ENCODE peak calls at places on chromosome 22, in five cellular contexts. V is HL-60, B is WERI-Rb-1, R is heart right ventricle, M is MM.1S. Q is an unnamed sample.

GRCh38 chr22:42156121-42156520 is 25.5 kb upstream of the CYP2D6 start:
- DNase-seq in V (no peak), B (no peak), M (no peak), R (no peak), Q (no peak)

GRCh38 chr22:27032121-27032761 is 374.9 kb downstream of the MIAT start:
- DNase-seq in R (no peak), B (peak; percentile 35), M (no peak), V (no peak), Q (no peak)

GRCh38 chr22:30694171-30694637 is 470 bp upstream of the OSBP2 start:
- DNase-seq in M (peak; percentile 58), V (no peak), B (peak; percentile 83), R (peak; percentile 26), Q (peak; percentile 49)

GRCh38 chr22:36977947-36978660 is 41.1 kb downstream of the TST start:
- DNase-seq in R (peak; percentile 91), B (peak; percentile 89), V (peak; percentile 63), M (peak; percentile 88), Q (peak; percentile 92)

GRCh38 chr22:39474351-39474991 is 17.7 kb downstream of the MGAT3 start:
- DNase-seq in B (no peak), R (no peak), M (no peak), V (no peak), Q (no peak)

GRCh38 chr22:36413022-36413770 is 25.4 kb upstream of the MYH9 start:
- DNase-seq in V (no peak), M (no peak), B (no peak), R (peak; percentile 23), Q (no peak)

GRCh38 chr22:17575151-17575550 is 11.9 kb downstream of the SLC25A18 start:
- DNase-seq in B (no peak), V (no peak), M (no peak), R (no peak), Q (no peak)

GRCh38 chr22:33221566-33221965 is 163.4 kb upstream of the SYN3 start:
- DNase-seq in V (no peak), B (no peak), M (no peak), R (peak; percentile 5), Q (no peak)

GRCh38 chr22:29031236-29031982 is 30.2 kb downstream of the C22orf31 start:
- DNase-seq in M (no peak), V (no peak), R (peak; percentile 52), B (no peak), Q (no peak)

GRCh38 chr22:22866381-22867111 is 21.1 kb upstream of the IGLL5 start:
- DNase-seq in M (no peak), B (no peak), V (no peak), R (no peak), Q (no peak)

GRCh38 chr22:22871536-22872278 is 15.9 kb upstream of the IGLL5 start:
- DNase-seq in R (no peak), B (no peak), M (no peak), V (no peak), Q (no peak)

GRCh38 chr22:22872722-22873708 is 14.6 kb upstream of the IGLL5 start:
- DNase-seq in V (no peak), B (no peak), M (no peak), R (no peak), Q (no peak)

GRCh38 chr22:22867996-22868715 is 19.5 kb upstream of the IGLL5 start:
- DNase-seq in B (no peak), V (no peak), M (no peak), R (no peak), Q (no peak)

GRCh38 chr22:22870577-22871398 is 16.8 kb upstream of the IGLL5 start:
- DNase-seq in R (no peak), B (no peak), M (peak; percentile 10), V (no peak), Q (no peak)
- TF ChIP-seq CTCF in R (no peak), B (peak; percentile 55), M (peak; percentile 46), V (peak; percentile 37), Q (peak; percentile 25)

GRCh38 chr22:21643533-21644357 is 1.6 kb downstream of the SDF2L1 start:
- DNase-seq in V (no peak), M (no peak), R (no peak), B (no peak), Q (no peak)
- TF ChIP-seq CTCF in V (peak; percentile 23), M (peak; percentile 22), R (no peak), B (peak; percentile 46), Q (no peak)

DNA sequence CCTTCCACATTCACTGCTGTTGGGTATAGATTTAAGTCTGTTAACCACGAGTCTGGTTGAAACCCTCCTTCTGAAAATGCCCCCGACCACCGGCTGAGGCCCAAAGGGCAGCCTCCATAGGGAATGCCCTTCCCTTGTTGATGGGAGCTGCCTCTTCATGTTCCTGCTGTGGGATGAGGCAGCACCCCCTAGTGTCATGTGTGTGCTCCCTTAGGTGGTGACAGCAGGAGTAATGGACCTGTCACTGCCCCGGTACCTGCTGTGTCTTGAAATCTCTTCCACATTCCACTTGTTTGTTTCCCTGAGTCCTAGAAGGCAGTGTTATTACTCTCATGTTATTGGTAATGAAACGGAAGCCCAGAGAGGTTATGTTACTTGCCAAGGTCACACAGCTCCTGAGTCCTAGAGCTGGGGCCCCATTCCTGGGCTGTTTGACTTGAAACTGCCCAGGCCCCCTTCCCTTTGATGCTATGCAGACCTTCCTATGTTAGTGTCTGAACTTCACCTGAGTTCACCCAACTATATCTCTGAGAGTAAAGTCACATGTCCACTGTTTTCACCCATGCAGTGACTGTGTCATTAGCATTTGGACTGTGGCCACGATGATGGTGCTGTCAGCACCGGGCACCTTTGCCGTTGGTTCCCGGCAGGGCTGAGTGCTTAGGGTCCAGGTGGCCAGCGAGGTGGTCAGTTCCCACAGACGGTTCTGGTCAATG is 234.3 kb downstream of the TBC1D22A start:
- DNase-seq in M (no peak), R (no peak), V (no peak), B (peak; percentile 51), Q (peak; percentile 30)
- TF ChIP-seq CTCF in M (peak; percentile 7), R (no peak), V (no peak), B (peak; percentile 74), Q (no peak)

GRCh38 chr22:44828193-44828592 is 75.8 kb downstream of the ARHGAP8 start:
- DNase-seq in M (no peak), R (no peak), B (peak; percentile 52), V (peak; percentile 4), Q (peak; percentile 18)
- TF ChIP-seq CTCF in M (peak; percentile 40), R (peak; percentile 40), B (peak; percentile 66), V (no peak), Q (peak; percentile 57)